ENCODE peak calls at places on chromosomes 4 and X, in five cellular contexts. O is nephron progenitor cell, C is pancreas, P is mesothelial cell of epicardium, S is fibroblast of the aortic adventitia. K is an unnamed sample.

GRCh38 chr4:141814499-141814898 is 178.1 kb downstream of the IL15 start:
- DNase-seq in O (no peak), C (no peak), P (no peak), S (no peak), K (no peak)

GRCh38 chr4:25621027-25621930 is 34.4 kb upstream of the SLC34A2 start:
- DNase-seq in O (peak), C (peak), P (no peak), S (peak), K (no peak)

GRCh38 chr4:47106561-47106960 is 75.2 kb downstream of the GABRB1 start:
- DNase-seq in O (no peak), C (no peak), P (no peak), S (peak), K (no peak)

GRCh38 chr4:26377352-26378311 is 56.8 kb downstream of the RBPJ start:
- DNase-seq in O (no peak), C (no peak), P (no peak), S (no peak), K (no peak)

GRCh38 chr4:137253949-137254348 is 278.3 kb downstream of the PCDH18 start:
- DNase-seq in O (no peak), C (no peak), P (no peak), S (peak), K (no peak)

GRCh38 chrX:101362116-101362515 is 13.6 kb upstream of the TIMM8A start:
- DNase-seq in O (no peak), C (no peak), P (no peak), S (no peak), K (no peak)

GRCh38 chrX:150364347-150365050 is 1.4 kb downstream of the MAMLD1 start:
- DNase-seq in O (peak), C (peak), P (no peak), S (peak), K (peak)

GRCh38 chr4:168269879-168270278 is 48.7 kb downstream of the DDX60 start:
- DNase-seq in O (no peak), C (no peak), P (no peak), S (no peak), K (no peak)

GRCh38 chr4:3211866-3212265 is 37.1 kb upstream of the MSANTD1 start:
- DNase-seq in O (no peak), C (peak), P (no peak), S (no peak), K (no peak)

GRCh38 chrX:24231169-24231568 is 81.6 kb downstream of the ZFX start:
- DNase-seq in O (no peak), C (no peak), P (no peak), S (peak), K (no peak)

GRCh38 chrX:115889121-115889890 is 281.2 kb upstream of the AGTR2 start:
- DNase-seq in O (no peak), C (no peak), P (no peak), S (no peak), K (no peak)

GRCh38 chr4:155248002-155248896 is 39.8 kb downstream of the NPY2R start:
- DNase-seq in O (no peak), C (no peak), P (no peak), S (no peak), K (no peak)

GRCh38 chrX:97322401-97322800 is 438.7 kb downstream of the RPA4 start:
- DNase-seq in O (no peak), C (no peak), P (no peak), S (peak), K (no peak)

GRCh38 chr4:663438-664428 is 10.3 kb downstream of the ATP5ME start:
- DNase-seq in O (peak), C (peak), P (no peak), S (no peak), K (peak)

GRCh38 chr4:57243071-57243470 is 132.9 kb upstream of the IGFBP7 start:
- DNase-seq in O (no peak), C (no peak), P (no peak), S (no peak), K (no peak)

GRCh38 chr4:152909901-152910300 is 26.2 kb upstream of the FHDC1 start:
- DNase-seq in O (no peak), C (no peak), P (no peak), S (no peak), K (no peak)

GRCh38 chr4:135598151-135598550 is 1396.6 kb upstream of the PABPC4L start:
- DNase-seq in O (no peak), C (no peak), P (no peak), S (no peak), K (no peak)

GRCh38 chrX:78476701-78477100 is 149.3 kb upstream of the CYSLTR1 start:
- DNase-seq in O (no peak), C (no peak), P (no peak), S (peak), K (no peak)

GRCh38 chr4:7044415-7044930 is 1.3 kb downstream of the TADA2B start:
- DNase-seq in O (no peak), C (no peak), P (no peak), S (peak), K (no peak)

GRCh38 chrX:54483946-54484345 is 12.1 kb downstream of the FGD1 start:
- DNase-seq in O (no peak), C (no peak), P (no peak), S (no peak), K (no peak)

GRCh38 chr4:110639207-110640092 is 16.6 kb upstream of the PITX2 start:
- DNase-seq in O (peak), C (no peak), P (no peak), S (no peak), K (no peak)

GRCh38 chr4:162201673-162202072 is 37.9 kb upstream of the FSTL5 start:
- DNase-seq in O (no peak), C (no peak), P (no peak), S (no peak), K (no peak)

GRCh38 chrX:80808854-80809493 is 703 bp downstream of the BRWD3 start:
- DNase-seq in O (peak), C (peak), P (no peak), S (no peak), K (peak)

GRCh38 chr4:17033256-17034245 is 135.1 kb upstream of the LDB2 start:
- DNase-seq in O (no peak), C (no peak), P (no peak), S (peak), K (no peak)

GRCh38 chr4:7186516-7187296 is 5.6 kb upstream of the SORCS2 start:
- DNase-seq in O (no peak), C (peak), P (no peak), S (no peak), K (no peak)

GRCh38 chr4:8472689-8473197 is 32.2 kb downstream of the TRMT44 start:
- DNase-seq in O (peak), C (no peak), P (no peak), S (peak), K (no peak)

GRCh38 chr4:41268024-41268423 is 11.3 kb downstream of the UCHL1 start:
- DNase-seq in O (no peak), C (no peak), P (no peak), S (no peak), K (no peak)

GRCh38 chrX:118698516-118699247 is 28.7 kb upstream of the IL13RA1 start:
- DNase-seq in O (no peak), C (no peak), P (no peak), S (peak), K (no peak)

GRCh38 chrX:13287816-13288215 is 32.0 kb downstream of the ATXN3L start:
- DNase-seq in O (no peak), C (no peak), P (no peak), S (peak), K (no peak)

DNA sequence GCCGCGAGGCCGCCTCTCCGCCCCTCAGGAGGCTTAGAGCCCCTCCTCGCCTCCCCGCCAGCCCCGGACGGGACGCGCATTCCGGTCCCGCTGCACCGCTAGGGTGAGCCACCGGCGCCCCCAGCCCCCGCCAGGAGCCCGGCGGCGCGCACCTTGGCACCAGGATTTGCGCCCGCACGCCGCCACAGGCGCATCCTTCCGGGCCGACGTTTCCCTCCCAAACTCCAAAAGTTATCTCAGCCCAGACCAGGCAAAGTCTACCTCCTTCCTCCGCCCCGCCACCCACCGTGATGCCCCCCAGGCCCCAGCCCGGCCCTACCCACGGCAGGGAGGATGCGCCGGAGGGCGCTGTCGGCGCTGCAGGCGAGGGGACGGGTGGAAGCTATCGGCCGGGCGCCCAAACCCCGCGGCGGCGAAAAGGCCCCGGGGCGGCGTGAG is 538 bp downstream of the SCML2 start:
- DNase-seq in O (peak), C (peak), P (peak), S (no peak), K (peak)
- TF ChIP-seq CTCF in O (no peak), C (no peak), P (no peak), S (peak), K (no peak)

GRCh38 chrX:16828126-16828908 is 41.8 kb downstream of the RBBP7 start:
- DNase-seq in O (no peak), C (no peak), P (no peak), S (peak), K (no peak)

GRCh38 chrX:16836371-16836770 is 33.8 kb downstream of the RBBP7 start:
- DNase-seq in O (peak), C (no peak), P (no peak), S (no peak), K (peak)

GRCh38 chrX:16834811-16835210 is 35.4 kb downstream of the RBBP7 start:
- DNase-seq in O (no peak), C (no peak), P (no peak), S (no peak), K (no peak)

GRCh38 chrX:16827225-16827624 is 41.0 kb downstream of the TXLNG start:
- DNase-seq in O (no peak), C (no peak), P (no peak), S (peak), K (no peak)

GRCh38 chrX:16832301-16832700 is 37.9 kb downstream of the RBBP7 start:
- DNase-seq in O (peak), C (no peak), P (no peak), S (no peak), K (no peak)
- TF ChIP-seq CTCF in O (no peak), C (no peak), P (no peak), S (no peak), K (no peak)

GRCh38 chrX:48025561-48025960 is 18.8 kb downstream of the SPACA5 start:
- DNase-seq in O (peak), C (no peak), P (no peak), S (peak), K (peak)
- TF ChIP-seq CTCF in O (peak), C (peak), P (peak), S (peak), K (peak)

DNA sequence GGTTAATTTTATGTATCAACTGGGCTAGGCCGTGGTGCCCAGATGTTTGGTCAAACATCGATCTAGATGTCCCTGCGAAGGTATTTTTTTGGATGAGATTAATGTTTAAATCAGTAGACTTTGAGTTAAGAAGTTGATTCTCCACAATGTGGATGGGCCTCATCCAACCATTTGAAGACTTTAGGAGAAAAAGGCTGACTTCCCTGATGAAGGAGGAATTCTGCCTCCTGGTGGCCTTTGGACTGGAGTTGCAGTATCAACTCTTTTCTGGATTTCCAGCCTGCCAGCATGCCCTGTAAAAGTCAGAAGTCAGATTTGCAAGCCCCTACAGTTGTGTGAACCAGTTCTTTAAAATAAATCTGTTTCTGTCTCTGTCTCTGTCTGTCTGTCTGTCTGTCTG is 91.4 kb downstream of the STK32B start:
- DNase-seq in O (peak), C (no peak), P (no peak), S (peak), K (peak)
- TF ChIP-seq CTCF in O (peak), C (peak), P (peak), S (peak), K (no peak)

GRCh38 chrX:20080277-20080676 is 36.4 kb downstream of the MAP7D2 start:
- DNase-seq in O (no peak), C (no peak), P (no peak), S (no peak), K (no peak)
- TF ChIP-seq CTCF in O (no peak), C (no peak), P (no peak), S (no peak), K (no peak)

GRCh38 chrX:151830911-151831310 is 81.8 kb upstream of the MAGEA4 start:
- DNase-seq in O (no peak), C (no peak), P (no peak), S (peak), K (no peak)

GRCh38 chrX:151828434-151829080 is 84.1 kb upstream of the MAGEA4 start:
- DNase-seq in O (no peak), C (no peak), P (no peak), S (peak), K (no peak)

GRCh38 chrX:151821226-151821625 is 86.7 kb downstream of the CNGA2 start:
- DNase-seq in O (no peak), C (no peak), P (no peak), S (no peak), K (no peak)

DNA sequence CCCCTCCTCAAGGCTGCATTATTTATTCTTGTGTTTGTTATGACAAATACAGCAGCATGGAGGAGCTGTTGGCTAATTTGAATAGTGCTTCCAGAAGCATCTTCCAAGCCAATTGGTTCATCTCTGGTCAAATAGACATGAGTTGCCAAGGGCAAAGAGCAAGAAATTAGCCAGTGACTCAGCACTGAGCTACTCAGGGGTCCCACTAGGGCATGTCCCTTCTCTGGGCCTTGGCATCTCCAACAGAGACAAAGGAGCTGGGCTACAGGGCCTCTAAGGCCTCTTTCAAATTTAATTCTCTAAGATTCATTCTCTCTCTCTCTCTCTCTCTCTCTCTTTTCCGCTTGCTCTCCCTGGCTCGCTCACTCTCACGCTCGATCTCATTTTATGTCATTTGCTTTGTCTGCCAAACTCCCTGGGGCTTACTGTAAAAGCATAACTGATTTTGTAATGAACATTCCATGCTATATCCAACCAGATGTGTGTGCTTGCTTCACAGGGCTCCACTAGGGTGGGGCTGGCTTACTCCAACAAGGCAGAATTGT is 86.7 kb upstream of the MAGEA4 start:
- DNase-seq in O (no peak), C (no peak), P (no peak), S (peak), K (no peak)
- TF ChIP-seq CTCF in O (no peak), C (no peak), P (no peak), S (peak), K (no peak)

GRCh38 chrX:18422325-18422724 is 3.1 kb upstream of the CDKL5 start:
- DNase-seq in O (no peak), C (no peak), P (no peak), S (peak), K (no peak)
- TF ChIP-seq CTCF in O (no peak), C (no peak), P (no peak), S (no peak), K (no peak)